ENCODE peak calls at places on chromosome 2, in ten cellular contexts. A, X, R, D, Y, M, Q, C, J and Z are unnamed samples.

GRCh38 chr2:100876231-100876860 is 56.4 kb downstream of the NPAS2 start:
- DNase-seq in D (no peak), R (no peak), M (peak; percentile 41), A (no peak), C (no peak), Y (no peak), Q (no peak), J (peak; percentile 90), X (no peak), Z (no peak)

GRCh38 chr2:230920167-230920566 is 4.9 kb downstream of the GPR55 start:
- DNase-seq in Q (no peak), R (no peak), X (no peak), M (no peak), C (no peak), A (no peak), Y (no peak), J (no peak), D (no peak), Z (no peak)

GRCh38 chr2:145729993-145730770 is 1210.3 kb upstream of the ZEB2 start:
- DNase-seq in Q (no peak), D (no peak), J (no peak), R (no peak), Y (no peak), M (no peak), C (no peak), A (no peak), X (no peak), Z (no peak)

GRCh38 chr2:72135921-72136320 is 11.7 kb downstream of the CYP26B1 start:
- DNase-seq in R (no peak), C (no peak), M (no peak), D (peak; percentile 9), X (no peak), J (no peak), A (no peak), Q (no peak), Y (no peak), Z (no peak)

GRCh38 chr2:48856657-48857056 is 101.1 kb upstream of the LHCGR start:
- DNase-seq in X (no peak), M (no peak), A (no peak), D (no peak), Y (no peak), Q (no peak), J (no peak), R (no peak), C (no peak), Z (no peak)

GRCh38 chr2:239818086-239818485 is 207.1 kb downstream of the NDUFA10 start:
- DNase-seq in M (no peak), R (no peak), J (no peak), D (peak; percentile 5), A (no peak), C (no peak), X (no peak), Y (no peak), Q (no peak), Z (no peak)

GRCh38 chr2:187431911-187432310 is 16.1 kb downstream of the CALCRL start:
- DNase-seq in A (no peak), C (no peak), D (no peak), Y (no peak), M (no peak), Q (no peak), J (no peak), X (no peak), R (no peak), Z (no peak)

GRCh38 chr2:152594022-152594712 is 123.1 kb downstream of the PRPF40A start:
- DNase-seq in Y (no peak), D (no peak), Q (no peak), R (peak; percentile 70), M (no peak), J (peak; percentile 17), C (no peak), A (no peak), X (peak; percentile 47), Z (peak; percentile 39)

GRCh38 chr2:64052468-64053241 is 33.4 kb upstream of the VPS54 start:
- DNase-seq in D (no peak), Y (no peak), M (no peak), J (no peak), A (no peak), X (no peak), Q (no peak), R (no peak), C (no peak), Z (no peak)

GRCh38 chr2:236054125-236054524 is 114.1 kb downstream of the GBX2 start:
- DNase-seq in X (no peak), J (no peak), Y (no peak), D (no peak), M (no peak), R (peak; percentile 24), Q (no peak), A (no peak), C (no peak), Z (no peak)

GRCh38 chr2:144489315-144489920 is 30.5 kb downstream of the ZEB2 start:
- DNase-seq in D (no peak), M (no peak), A (no peak), R (no peak), J (no peak), Y (no peak), Q (no peak), C (no peak), X (no peak), Z (no peak)

GRCh38 chr2:236579746-236580315 is 10.2 kb downstream of the ACKR3 start:
- DNase-seq in M (no peak), R (no peak), X (no peak), A (no peak), J (no peak), C (no peak), D (no peak), Q (no peak), Y (no peak), Z (no peak)